ENCODE peak calls at places on chromosome 2, in six cellular contexts. L is Peyer's patch, N is RWPE2, C is IMR-90, O is hepatocyte, Z is cardiac muscle cell. A is an unnamed sample. For H3K4me1, the result is how much of the 10 kb centered on the place peaks cover.

GRCh38 chr2:205337307-205337706 is 345.0 kb upstream of the NRP2 start:
- DNase-seq in Z (no peak), N (no peak), C (no peak), L (no peak), O (no peak), A (no peak)

GRCh38 chr2:46171996-46172546 is 125.1 kb upstream of the EPAS1 start:
- DNase-seq in O (no peak), C (no peak), L (no peak), Z (no peak), N (peak), A (peak)

GRCh38 chr2:74979844-74980243 is 21.4 kb downstream of the POLE4 start:
- DNase-seq in L (no peak), C (no peak), Z (no peak), O (no peak), N (no peak), A (no peak)

GRCh38 chr2:126784636-126785035 is 114.1 kb upstream of the TEX51 start:
- DNase-seq in C (no peak), O (no peak), Z (no peak), N (no peak), L (no peak), A (no peak)

GRCh38 chr2:111167238-111168162 is 46.8 kb downstream of the BCL2L11 start:
- DNase-seq in Z (no peak), L (no peak), N (no peak), C (no peak), O (no peak), A (no peak)

GRCh38 chr2:217756375-217757107 is 246.3 kb downstream of the TNS1 start:
- DNase-seq in N (no peak), C (peak), O (peak), Z (peak), L (peak), A (no peak)

GRCh38 chr2:217799553-217800432 is 203.0 kb downstream of the TNS1 start:
- DNase-seq in L (peak), N (no peak), O (no peak), Z (no peak), C (no peak), A (no peak)

GRCh38 chr2:181459646-181460045 is 2.5 kb downstream of the ITGA4 start:
- DNase-seq in L (no peak), Z (no peak), O (no peak), N (no peak), C (peak), A (no peak)

GRCh38 chr2:120317916-120318315 is 28.0 kb upstream of the INHBB start:
- DNase-seq in O (no peak), L (no peak), C (no peak), N (peak), Z (no peak), A (no peak)

GRCh38 chr2:132448331-132448730 is 31.7 kb downstream of the GPR39 start:
- DNase-seq in L (no peak), O (no peak), Z (peak), N (no peak), C (no peak), A (no peak)

GRCh38 chr2:9654429-9655100 is 23.8 kb upstream of the YWHAQ start:
- DNase-seq in O (no peak), L (no peak), N (no peak), Z (no peak), C (no peak), A (no peak)

GRCh38 chr2:85710687-85711577 is 16.8 kb downstream of the GNLY start:
- DNase-seq in L (peak), O (no peak), Z (no peak), C (no peak), N (no peak), A (no peak)

GRCh38 chr2:61775956-61776570 is 77.8 kb downstream of the FAM161A start:
- DNase-seq in O (no peak), L (no peak), N (no peak), C (no peak), Z (no peak), A (no peak)

GRCh38 chr2:237299897-237300296 is 114.1 kb downstream of the COL6A3 start:
- DNase-seq in L (no peak), Z (no peak), C (peak), O (no peak), N (peak), A (peak)

GRCh38 chr2:120818441-120818920 is 82.8 kb downstream of the GLI2 start:
- DNase-seq in Z (no peak), L (peak), C (peak), N (no peak), O (no peak), A (no peak)

GRCh38 chr2:5560981-5561380 is 131.2 kb upstream of the SOX11 start:
- DNase-seq in Z (no peak), C (peak), O (no peak), L (no peak), N (no peak), A (no peak)

GRCh38 chr2:104852161-104852689 is 1.7 kb upstream of the POU3F3 start:
- DNase-seq in N (no peak), L (no peak), C (no peak), O (no peak), Z (peak), A (no peak)

GRCh38 chr2:138274421-138275291 is 226.9 kb upstream of the SPOPL start:
- DNase-seq in O (no peak), C (peak), L (no peak), N (peak), Z (no peak), A (peak)

GRCh38 chr2:109030870-109031480 is 42.0 kb upstream of the EDAR start:
- DNase-seq in C (no peak), O (no peak), N (no peak), Z (no peak), L (no peak), A (no peak)

GRCh38 chr2:151845884-151846283 is 17.7 kb upstream of the ARL5A start:
- DNase-seq in O (no peak), L (no peak), C (no peak), N (no peak), Z (no peak), A (no peak)

GRCh38 chr2:150625300-150625699 is 137.8 kb upstream of the RND3 start:
- DNase-seq in N (no peak), L (no peak), Z (no peak), O (no peak), C (peak), A (peak)

GRCh38 chr2:71613953-71614925 is 160.9 kb downstream of the DYSF start:
- DNase-seq in L (peak), N (peak), O (no peak), Z (no peak), C (no peak), A (no peak)

GRCh38 chr2:52805901-52806410 is 961.6 kb upstream of the CHAC2 start:
- DNase-seq in N (no peak), O (no peak), C (peak), Z (no peak), L (no peak), A (no peak)

GRCh38 chr2:166375736-166376487 is at the start of gene SCN9A:
- DNase-seq in O (peak), L (peak), N (peak), C (peak), Z (peak), A (peak)
- TF ChIP-seq CTCF in O (no peak), L (no peak), N (peak), C (no peak), Z (no peak), A (no peak)

DNA sequence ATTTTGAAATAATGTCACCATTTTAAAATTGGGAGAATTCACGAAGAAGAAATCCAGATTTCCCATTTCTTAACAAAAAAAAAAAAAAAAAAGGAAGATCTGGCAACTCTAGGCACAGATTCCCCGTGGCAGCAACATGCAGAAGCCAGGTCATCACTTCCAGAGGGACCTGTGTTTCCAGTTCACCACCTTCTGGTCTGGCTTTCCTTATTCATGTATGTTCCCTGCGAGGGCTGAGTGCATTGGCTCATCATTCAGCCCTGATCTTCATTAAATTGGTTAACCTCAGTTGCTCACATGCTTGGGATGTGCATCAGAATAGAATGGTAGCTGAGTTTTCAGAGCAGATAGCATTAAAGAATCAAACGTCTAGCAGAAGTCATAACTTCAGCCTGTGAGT is 25.0 kb upstream of the MAP3K20 start:
- DNase-seq in O (no peak), C (no peak), Z (no peak), N (no peak), L (no peak), A (no peak)
- H3K4me1 ChIP-seq in O (under half), C (under half), Z (under half), N (under half), L (under half), A (under half)

DNA sequence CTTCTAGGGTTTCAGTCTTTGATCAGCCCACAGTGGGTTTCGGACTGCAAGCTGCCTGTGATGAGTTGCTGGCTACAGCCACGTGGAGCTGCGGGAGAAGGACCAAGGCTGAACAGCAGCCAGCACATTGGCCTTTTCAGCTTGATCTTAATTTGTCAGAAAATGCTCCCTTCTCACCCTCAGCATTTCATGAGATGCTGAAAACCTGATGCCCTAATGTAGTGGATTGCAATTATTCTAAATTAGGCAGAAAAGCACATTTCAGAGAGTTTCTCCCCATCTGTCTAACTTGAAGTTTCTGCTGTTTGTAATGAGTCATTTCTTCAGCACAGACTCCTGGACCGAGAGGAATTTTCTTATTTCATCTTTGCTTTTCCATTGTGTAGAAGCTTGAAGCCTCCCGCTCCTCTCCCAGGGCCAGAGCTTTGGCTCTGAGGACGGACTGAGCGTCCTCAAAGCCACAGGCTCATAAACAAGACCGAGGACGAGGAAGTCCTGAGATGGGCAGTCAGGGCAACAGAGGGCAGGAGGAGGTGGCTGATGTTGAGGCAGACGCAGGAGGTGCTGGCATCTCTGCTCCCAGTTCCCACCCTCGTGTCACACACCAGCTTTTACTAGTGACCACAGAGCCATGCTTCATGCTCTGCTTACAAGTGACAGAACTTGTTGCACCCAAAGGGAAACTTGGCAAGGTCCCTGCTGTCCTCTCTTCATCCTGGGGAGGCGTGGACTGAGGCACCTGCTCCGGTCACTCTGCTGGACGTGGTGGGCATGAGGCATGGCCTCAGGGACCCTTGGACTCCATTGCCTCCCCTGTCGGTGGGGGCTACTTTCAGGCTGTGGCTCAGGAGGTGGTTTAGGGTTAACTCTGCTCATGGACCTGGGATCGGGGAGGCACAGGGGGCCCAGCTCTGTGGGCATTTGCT is 99.4 kb upstream of the HDAC4 start:
- DNase-seq in C (no peak), Z (no peak), N (no peak), L (no peak), O (no peak), A (no peak)
- H3K27ac ChIP-seq in C (no peak), Z (no peak), N (no peak), L (no peak), O (no peak), A (no peak)

DNA sequence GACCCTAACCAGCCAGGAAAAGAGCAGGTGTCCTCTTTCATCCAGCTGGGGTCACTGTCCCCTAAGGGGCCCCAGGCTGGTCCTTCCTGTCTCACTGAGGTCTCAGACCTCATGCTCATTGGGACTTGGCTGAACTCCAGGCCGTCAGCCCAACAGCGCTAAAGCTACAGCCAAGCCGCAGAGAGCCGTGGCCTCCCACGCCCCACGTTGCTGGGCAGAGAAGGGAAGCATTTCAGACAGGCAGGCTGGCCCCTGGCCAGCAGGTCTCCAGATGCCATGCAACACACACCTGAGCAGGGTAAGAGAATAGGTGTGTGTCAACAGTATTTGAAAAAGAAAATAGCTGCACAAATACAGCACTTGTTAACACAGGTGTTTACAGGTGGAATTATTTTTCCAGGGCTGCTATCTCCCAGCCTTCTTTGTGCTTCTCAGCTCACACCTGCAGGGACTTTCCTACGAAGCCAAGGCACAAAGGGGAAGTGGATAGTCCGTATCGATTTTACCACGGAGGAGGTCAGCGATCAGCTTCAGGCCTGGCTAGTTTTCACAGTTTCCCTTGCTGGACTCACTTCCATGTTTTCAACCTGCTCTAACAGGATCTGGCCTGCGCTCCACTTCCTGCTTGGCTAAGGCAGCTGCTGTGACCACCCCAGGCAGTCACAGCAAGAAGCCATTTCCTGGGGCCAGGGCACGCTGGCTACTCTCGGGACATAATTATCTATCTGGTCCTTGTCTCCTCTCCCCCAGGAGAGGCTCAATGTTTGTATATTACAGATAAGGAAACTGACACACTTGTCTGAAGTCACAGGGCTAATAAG is 156.1 kb upstream of the ID2 start:
- DNase-seq in L (peak), N (no peak), Z (peak), O (peak), C (peak), A (no peak)
- TF ChIP-seq CTCF in L (peak), N (peak), Z (peak), O (peak), C (no peak), A (no peak)

DNA sequence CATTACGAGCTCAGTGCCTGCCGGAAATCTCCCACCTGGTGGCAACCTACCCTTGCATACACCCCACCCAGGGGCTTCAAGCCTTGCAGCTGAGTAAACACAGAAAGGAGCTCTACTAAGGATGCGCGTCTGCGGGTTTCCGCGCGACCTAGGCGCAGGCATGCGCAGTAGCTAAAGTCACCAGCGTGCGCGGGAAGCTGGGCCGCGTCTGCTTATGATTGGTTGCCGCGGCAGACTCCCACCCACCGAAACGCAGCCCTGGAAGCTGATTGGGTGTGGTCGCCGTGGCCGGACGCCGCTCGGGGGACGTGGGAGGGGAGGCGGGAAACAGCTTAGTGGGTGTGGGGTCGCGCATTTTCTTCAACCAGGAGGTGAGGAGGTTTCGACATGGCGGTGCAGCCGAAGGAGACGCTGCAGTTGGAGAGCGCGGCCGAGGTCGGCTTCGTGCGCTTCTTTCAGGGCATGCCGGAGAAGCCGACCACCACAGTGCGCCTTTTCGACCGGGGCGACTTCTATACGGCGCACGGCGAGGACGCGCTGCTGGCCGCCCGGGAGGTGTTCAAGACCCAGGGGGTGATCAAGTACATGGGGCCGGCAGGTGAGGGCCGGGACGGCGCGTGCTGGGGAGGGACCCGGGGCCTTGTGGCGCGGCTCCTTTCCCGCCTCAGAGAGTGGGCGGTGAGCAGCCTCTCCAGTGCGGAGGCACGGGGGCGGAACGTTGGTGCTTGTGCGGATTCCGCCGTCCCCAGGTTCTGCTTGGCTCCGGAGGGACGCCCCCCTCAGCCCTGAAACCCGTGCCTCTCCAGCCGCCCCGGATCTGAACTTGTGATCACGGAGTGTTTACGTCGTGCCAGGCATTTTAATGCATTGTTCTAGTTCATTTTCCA is at the start of gene MSH2:
- DNase-seq in L (peak), N (peak), C (peak), Z (peak), O (peak), A (peak)
- H3K4me1 ChIP-seq in L (under half), N (under half), C (under half), Z (under half), O (under half), A (under half)

GRCh38 chr2:226890286-226890685 is 54.4 kb downstream of the RHBDD1 start:
- DNase-seq in L (no peak), C (no peak), N (no peak), O (no peak), Z (no peak), A (no peak)

GRCh38 chr2:226888971-226889370 is 53.1 kb downstream of the RHBDD1 start:
- DNase-seq in L (no peak), Z (no peak), C (peak), O (no peak), N (no peak), A (no peak)

GRCh38 chr2:226885769-226886435 is 50.0 kb downstream of the RHBDD1 start:
- DNase-seq in O (no peak), Z (no peak), N (no peak), L (no peak), C (peak), A (no peak)

GRCh38 chr2:226888378-226888915 is 52.6 kb downstream of the RHBDD1 start:
- DNase-seq in N (no peak), Z (no peak), L (no peak), O (no peak), C (no peak), A (peak)

GRCh38 chr2:226887940-226888339 is 52.1 kb downstream of the RHBDD1 start:
- DNase-seq in L (no peak), N (no peak), O (no peak), Z (no peak), C (peak), A (peak)
- H3K27ac ChIP-seq in L (no peak), N (peak), O (no peak), Z (no peak), C (peak), A (peak)

A was measured in foreskin keratinocyte.